ENCODE peak calls at places on chromosomes 11 and 22, in four cellular contexts. T is T-helper 2 cell; H is dermis blood vessel endothelial cell; J is stimulated activated CD4-positive, alpha-beta T cell treated with anti-CD3 and anti-CD28 coated beads, Interleukin-12 subunit alpha, Interleukin-12 subunit beta, amount 100 ng/mL, for 48 hours. B is an unnamed sample.

GRCh38 chr22:38017272-38017920 is 33.0 kb upstream of the SOX10 start:
- DNase-seq in T (no peak), H (peak), J (no peak), B (no peak)

GRCh38 chr11:63802637-63803414 is 10.4 kb upstream of the SPINDOC start:
- DNase-seq in T (no peak), H (no peak), J (no peak), B (no peak)

GRCh38 chr11:64299847-64300648 is at the start of gene CATSPERZ:
- DNase-seq in T (no peak), H (no peak), J (no peak), B (no peak)

GRCh38 chr11:34303028-34303427 is 54.8 kb downstream of the ABTB2 start:
- DNase-seq in T (no peak), H (no peak), J (no peak), B (no peak)

GRCh38 chr11:38598413-38598812 is 2000.4 kb upstream of the RAG2 start:
- DNase-seq in T (no peak), H (no peak), J (no peak), B (no peak)

GRCh38 chr11:14582835-14583234 is 60.8 kb upstream of the PDE3B start:
- DNase-seq in T (no peak), H (no peak), J (no peak), B (no peak)

GRCh38 chr11:17277024-17277584 is 565 bp downstream of the NUCB2 start:
- DNase-seq in T (peak), H (peak), J (no peak), B (no peak)

GRCh38 chr22:21659864-21660525 is 5.8 kb upstream of the PPIL2 start:
- DNase-seq in T (no peak), H (no peak), J (no peak), B (no peak)

GRCh38 chr11:91435694-91436375 is 788.8 kb upstream of the FAT3 start:
- DNase-seq in T (no peak), H (no peak), J (no peak), B (no peak)

GRCh38 chr22:37163618-37164534 is 14.2 kb upstream of the IL2RB start:
- DNase-seq in T (peak), H (no peak), J (peak), B (no peak)

B was measured in memory B cell.